ENCODE peak calls at places on chromosomes 6 and 20, in four cellular contexts. M is substantia nigra, N is cardiac muscle cell, F is trophoblast cell. E is an unnamed sample.

GRCh38 chr6:168272379-168273011 is 47.1 kb downstream of the DACT2 start:
- DNase-seq in F (peak), N (peak), M (no peak), E (no peak)

GRCh38 chr6:118537579-118537978 is 10.5 kb upstream of the PLN start:
- DNase-seq in M (no peak), F (no peak), N (peak), E (no peak)

GRCh38 chr6:11766589-11767450 is 11.8 kb downstream of the ADTRP start:
- DNase-seq in N (no peak), M (no peak), F (peak), E (peak)

GRCh38 chr20:48702388-48703041 is 125.3 kb downstream of the PREX1 start:
- DNase-seq in F (no peak), N (no peak), M (no peak), E (no peak)

GRCh38 chr6:75480425-75480824 is 13.2 kb downstream of the FILIP1 start:
- DNase-seq in F (no peak), M (no peak), N (no peak), E (no peak)

GRCh38 chr6:168517742-168518347 is 76.9 kb downstream of the SMOC2 start:
- DNase-seq in F (no peak), N (no peak), M (no peak), E (no peak)

GRCh38 chr6:139308936-139309603 is 17.3 kb upstream of the TXLNB start:
- DNase-seq in N (no peak), M (no peak), F (peak), E (no peak)

GRCh38 chr20:59039233-59039632 is 3.4 kb downstream of the PRELID3B start:
- DNase-seq in N (no peak), F (no peak), M (no peak), E (no peak)

GRCh38 chr6:21616005-21616404 is 22.5 kb downstream of the SOX4 start:
- DNase-seq in N (no peak), F (peak), M (no peak), E (no peak)

GRCh38 chr6:151330130-151330715 is 61.1 kb downstream of the ZBTB2 start:
- DNase-seq in N (no peak), M (no peak), F (no peak), E (no peak)

GRCh38 chr20:46408281-46408731 is 1.9 kb upstream of the ELMO2 start:
- DNase-seq in M (no peak), N (no peak), F (no peak), E (no peak)

GRCh38 chr6:3489032-3489757 is 32.3 kb upstream of the SLC22A23 start:
- DNase-seq in F (peak), M (no peak), N (no peak), E (peak)

GRCh38 chr6:131980791-131981623 is 29.8 kb upstream of the CCN2 start:
- DNase-seq in N (no peak), M (no peak), F (no peak), E (no peak)

GRCh38 chr20:49877254-49877990 is 37.9 kb downstream of the SPATA2 start:
- DNase-seq in F (no peak), M (no peak), N (no peak), E (no peak)

GRCh38 chr6:134437376-134437775 is 119.5 kb upstream of the SGK1 start:
- DNase-seq in N (no peak), F (peak), M (no peak), E (peak)

GRCh38 chr6:34202329-34203201 is 34.1 kb upstream of the HMGA1 start:
- DNase-seq in M (no peak), F (no peak), N (no peak), E (no peak)

GRCh38 chr20:46607849-46608497 is 43.3 kb downstream of the SLC13A3 start:
- DNase-seq in F (no peak), N (no peak), M (no peak), E (no peak)

GRCh38 chr6:156175971-156176421 is 601.2 kb upstream of the ARID1B start:
- DNase-seq in F (no peak), M (no peak), N (peak), E (no peak)

GRCh38 chr20:36521526-36521925 is 19.8 kb upstream of the MYL9 start:
- DNase-seq in M (no peak), F (no peak), N (no peak), E (no peak)

GRCh38 chr20:35617397-35618031 is 1.9 kb downstream of the SPAG4 start:
- DNase-seq in M (peak), F (peak), N (peak), E (no peak)

GRCh38 chr6:84912472-84913143 is 148.2 kb upstream of the TBX18 start:
- DNase-seq in M (no peak), F (no peak), N (peak), E (no peak)

GRCh38 chr6:72140795-72141194 is 254.4 kb downstream of the RIMS1 start:
- DNase-seq in M (no peak), N (no peak), F (no peak), E (no peak)

GRCh38 chr6:150959071-150959637 is 93.7 kb downstream of the MTHFD1L start:
- DNase-seq in M (no peak), F (no peak), N (no peak), E (no peak)

GRCh38 chr20:34355427-34355826 is 7.6 kb upstream of the ITCH start:
- DNase-seq in N (no peak), F (no peak), M (no peak), E (no peak)

GRCh38 chr20:33163856-33164762 is 3.9 kb upstream of the BPIFA2 start:
- DNase-seq in N (no peak), F (no peak), M (no peak), E (no peak)

GRCh38 chr6:67431076-67431475 is 1204.0 kb upstream of the ADGRB3 start:
- DNase-seq in M (no peak), N (no peak), F (no peak), E (no peak)

GRCh38 chr20:7714549-7714948 is 225.7 kb downstream of the HAO1 start:
- DNase-seq in F (no peak), M (no peak), N (no peak), E (no peak)

GRCh38 chr6:151379933-151380847 is 11.2 kb downstream of the ZBTB2 start:
- DNase-seq in N (no peak), M (no peak), F (no peak), E (no peak)

GRCh38 chr20:5191829-5192569 is 65.2 kb downstream of the CDS2 start:
- DNase-seq in M (no peak), N (peak), F (peak), E (peak)

GRCh38 chr6:113047148-113047547 is 700.0 kb downstream of the RFPL4B start:
- DNase-seq in N (no peak), F (no peak), M (no peak), E (no peak)

GRCh38 chr6:156160788-156161150 is 616.4 kb upstream of the ARID1B start:
- DNase-seq in N (no peak), F (no peak), M (no peak), E (no peak)

GRCh38 chr20:17364681-17365080 is 137.8 kb downstream of the PCSK2 start:
- DNase-seq in M (no peak), N (no peak), F (no peak), E (no peak)

GRCh38 chr6:157579467-157580031 is 198.6 kb downstream of the ZDHHC14 start:
- DNase-seq in N (no peak), F (peak), M (no peak), E (peak)

GRCh38 chr20:18727032-18727508 is 86.5 kb upstream of the SCP2D1 start:
- DNase-seq in N (no peak), M (no peak), F (no peak), E (peak)

GRCh38 chr20:62925420-62926228 is 681 bp downstream of the DIDO1 start:
- DNase-seq in N (peak), F (peak), M (no peak), E (no peak)

GRCh38 chr6:121430514-121431460 is 4.7 kb upstream of the GJA1 start:
- DNase-seq in F (peak), M (no peak), N (peak), E (no peak)

GRCh38 chr20:50729925-50730764 is 1.2 kb upstream of the PARD6B start:
- DNase-seq in N (peak), M (no peak), F (peak), E (no peak)

GRCh38 chr6:7865811-7866210 is 44.8 kb downstream of the TXNDC5 start:
- DNase-seq in F (no peak), N (peak), M (no peak), E (no peak)

GRCh38 chr6:87618531-87618930 is 28.6 kb downstream of the ORC3 start:
- DNase-seq in F (no peak), M (no peak), N (no peak), E (no peak)
- H3K27ac ChIP-seq in F (no peak), M (no peak), N (peak), E (no peak)

DNA sequence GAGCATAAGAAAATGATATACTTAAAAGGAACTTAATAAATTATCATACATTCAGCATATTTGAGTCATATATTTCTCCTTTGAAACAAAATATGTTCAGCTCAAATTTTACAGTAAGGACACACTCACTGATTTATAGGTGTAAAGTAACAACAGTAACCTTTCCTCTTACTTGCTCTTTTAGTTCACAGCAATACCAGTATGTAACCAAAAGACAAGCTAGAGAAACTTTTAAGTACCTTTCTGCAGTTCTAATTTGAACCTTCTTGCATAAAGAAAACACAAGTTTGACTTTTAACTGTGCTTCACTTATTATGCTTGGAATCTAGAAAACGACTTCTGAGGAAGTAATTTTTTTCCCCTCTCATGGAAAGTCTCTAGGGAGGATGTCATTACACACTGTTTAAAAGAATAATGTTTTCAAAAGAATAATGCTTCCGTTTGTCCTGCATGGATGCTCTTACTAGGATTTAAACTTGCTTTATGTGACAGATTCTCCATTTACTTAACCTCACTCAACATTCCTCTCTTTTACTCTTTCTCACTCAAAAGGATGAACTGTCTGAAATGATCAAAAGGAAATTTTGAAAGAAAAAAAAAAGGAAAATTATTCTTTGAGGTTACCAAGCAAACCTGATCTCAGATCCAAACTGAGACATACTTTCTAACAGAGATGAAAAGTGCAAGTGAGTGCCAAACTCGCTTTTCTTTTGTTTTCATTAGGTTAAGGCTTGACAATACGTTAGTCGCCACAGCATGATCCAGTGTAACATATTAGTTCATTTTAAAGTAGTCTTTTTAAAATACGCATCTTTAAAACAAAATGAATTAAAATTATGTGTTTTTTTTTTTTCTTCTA is 22.4 kb upstream of the CALHM6 start:
- DNase-seq in N (no peak), M (no peak), F (no peak), E (no peak)
- H3K27ac ChIP-seq in N (no peak), M (no peak), F (no peak), E (no peak)

GRCh38 chr6:42697268-42697655 is 25.1 kb downstream of the PRPH2 start:
- DNase-seq in M (no peak), F (no peak), N (no peak), E (no peak)
- H3K27ac ChIP-seq in M (no peak), F (no peak), N (no peak), E (no peak)

DNA sequence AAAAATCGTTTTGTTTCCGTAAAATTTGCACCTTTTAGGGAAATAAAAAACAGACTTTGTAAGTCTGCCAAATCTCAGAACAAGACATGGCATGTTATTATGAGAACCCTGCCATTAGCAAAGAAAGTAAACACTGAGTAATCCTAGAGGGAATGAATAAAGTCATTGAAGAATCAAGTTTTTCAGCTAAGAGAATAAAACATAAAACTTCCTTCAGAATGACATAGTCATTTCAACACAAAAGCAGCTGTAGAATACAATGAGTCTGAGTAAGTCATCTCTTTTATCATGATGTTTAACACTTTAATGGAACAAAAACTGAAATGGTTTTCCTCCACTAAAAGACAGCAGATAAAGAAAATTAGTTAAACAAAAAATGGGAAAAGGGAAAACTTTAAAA is 10.3 kb upstream of the DST start:
- DNase-seq in N (no peak), F (no peak), M (no peak), E (peak)
- H3K27ac ChIP-seq in N (no peak), F (no peak), M (peak), E (peak)

GRCh38 chr6:106667022-106667402 is 37.6 kb downstream of the QRSL1 start:
- DNase-seq in M (no peak), N (no peak), F (no peak), E (no peak)
- H3K27ac ChIP-seq in M (no peak), N (no peak), F (no peak), E (no peak)

DNA sequence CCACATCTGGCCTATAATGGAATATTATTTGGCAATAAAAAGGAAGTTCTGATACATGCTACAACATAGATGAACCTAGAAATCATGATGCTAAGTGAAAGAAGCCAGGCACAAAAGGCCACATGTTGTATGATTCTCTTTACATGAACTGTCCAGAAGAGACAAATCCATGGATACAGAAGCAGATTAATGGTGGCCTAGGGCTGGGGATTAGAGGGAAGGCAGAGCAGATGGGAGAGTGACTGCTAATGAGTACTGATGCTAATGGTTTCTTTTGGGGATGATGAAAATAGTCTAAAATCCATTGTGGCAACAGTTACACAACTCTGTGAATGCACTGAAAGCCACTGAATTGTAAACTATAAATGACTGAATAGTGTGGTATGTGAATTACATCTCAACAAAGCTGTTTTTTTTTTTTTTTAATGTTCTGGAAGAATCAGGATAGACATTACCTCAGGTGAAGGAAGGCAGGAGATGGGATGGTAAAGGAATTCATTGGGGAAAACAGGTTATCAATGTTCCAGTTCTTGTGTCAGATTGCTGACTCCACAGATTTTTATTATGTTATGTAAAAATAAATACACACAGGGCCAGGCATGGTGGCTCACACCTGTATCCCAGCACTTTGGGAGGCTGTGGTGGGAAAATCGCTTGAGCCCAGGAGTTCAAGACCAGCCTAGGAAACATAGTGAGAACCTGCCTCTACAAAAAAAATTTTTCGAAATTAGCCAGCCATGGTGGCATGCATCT is 8.9 kb upstream of the SOX12 start:
- DNase-seq in N (no peak), F (no peak), M (no peak), E (peak)
- H3K27ac ChIP-seq in N (no peak), F (no peak), M (no peak), E (peak)

GRCh38 chr20:38892091-38892981 is 33.9 kb upstream of the FAM83D start:
- DNase-seq in F (no peak), M (no peak), N (no peak), E (no peak)
- H3K27ac ChIP-seq in F (no peak), M (peak), N (no peak), E (no peak)

GRCh38 chr6:96926425-96926824 is 1.9 kb downstream of the KLHL32 start:
- DNase-seq in M (no peak), N (no peak), F (no peak), E (no peak)
- H3K27ac ChIP-seq in M (peak), N (no peak), F (no peak), E (no peak)